ENCODE peak calls at places on chromosomes 2 and 18, in five cellular contexts. V is body of pancreas, C is lower lobe of right lung, D is HCT116, O is SK-N-SH. K is an unnamed sample.
A peak's percentile ranks its signal among the peaks of the same experiment; 100 is the strongest.

GRCh38 chr18:63131106-63131943 is 188.2 kb downstream of the BCL2 start:
- DNase-seq in O (peak; percentile 53), V (peak; percentile 66), D (no peak), C (no peak), K (peak; percentile 16)

GRCh38 chr18:72834731-72835130 is 33.1 kb downstream of the NETO1 start:
- DNase-seq in D (no peak), O (no peak), V (no peak), C (no peak), K (no peak)

GRCh38 chr2:230124792-230125452 is 56.2 kb upstream of the SLC16A14 start:
- DNase-seq in V (peak; percentile 50), D (no peak), C (peak; percentile 83), O (no peak), K (no peak)

GRCh38 chr2:219406861-219407230 is 11.3 kb upstream of the DES start:
- DNase-seq in C (no peak), V (no peak), O (no peak), D (no peak), K (no peak)

GRCh38 chr2:1730047-1730937 is 14.0 kb downstream of the PXDN start:
- DNase-seq in D (no peak), O (peak; percentile 64), V (no peak), C (peak; percentile 49), K (no peak)

GRCh38 chr2:57685047-57685446 is 361.6 kb upstream of the VRK2 start:
- DNase-seq in V (no peak), D (no peak), O (no peak), C (no peak), K (no peak)

GRCh38 chr2:55482186-55482945 is 37.2 kb upstream of the CFAP36 start:
- DNase-seq in C (no peak), V (peak; percentile 8), O (peak; percentile 63), D (no peak), K (peak; percentile 59)

GRCh38 chr2:200264631-200265030 is 41.9 kb upstream of the SPATS2L start:
- DNase-seq in O (no peak), V (no peak), D (no peak), C (no peak), K (no peak)

GRCh38 chr2:8636041-8636491 is 45.8 kb upstream of the ID2 start:
- DNase-seq in D (no peak), C (peak; percentile 27), V (no peak), O (no peak), K (no peak)

GRCh38 chr2:149431337-149431736 is 101.0 kb downstream of the LYPD6 start:
- DNase-seq in V (no peak), O (no peak), C (no peak), D (no peak), K (no peak)

GRCh38 chr18:11654736-11655604 is 34.1 kb upstream of the GNAL start:
- DNase-seq in V (peak; percentile 54), O (peak; percentile 59), D (peak; percentile 27), C (peak; percentile 70), K (peak; percentile 19)

GRCh38 chr2:47771211-47771610 is 11.7 kb upstream of the MSH6 start:
- DNase-seq in C (no peak), V (peak; percentile 41), D (peak; percentile 83), O (no peak), K (peak; percentile 44)

GRCh38 chr2:65564299-65564698 is 131.9 kb upstream of the SPRED2 start:
- DNase-seq in D (no peak), C (no peak), V (no peak), O (no peak), K (no peak)

GRCh38 chr2:177106212-177106611 is 106.4 kb upstream of the HNRNPA3 start:
- DNase-seq in D (peak; percentile 18), V (no peak), C (no peak), O (peak; percentile 7), K (peak; percentile 8)

GRCh38 chr18:44909191-44909719 is 228.6 kb downstream of the SETBP1 start:
- DNase-seq in D (no peak), V (no peak), C (no peak), O (no peak), K (no peak)

GRCh38 chr18:13520306-13520705 is 206.1 kb downstream of the FAM210A start:
- DNase-seq in O (no peak), C (no peak), D (no peak), V (peak; percentile 67), K (no peak)

GRCh38 chr18:13514558-13514957 is 211.8 kb downstream of the FAM210A start:
- DNase-seq in V (no peak), C (no peak), O (no peak), D (no peak), K (no peak)

GRCh38 chr18:13516855-13517254 is 209.5 kb downstream of the FAM210A start:
- DNase-seq in D (no peak), V (no peak), C (no peak), O (no peak), K (no peak)

GRCh38 chr18:13518382-13518781 is 208.0 kb downstream of the FAM210A start:
- DNase-seq in O (no peak), V (no peak), D (no peak), C (no peak), K (no peak)

GRCh38 chr18:13517369-13517768 is 209.0 kb downstream of the FAM210A start:
- DNase-seq in C (no peak), V (no peak), O (no peak), D (no peak), K (no peak)
- H3K4me1 ChIP-seq in C (peaks cover 3% of the 10 kb centered on the region), V (no peaks in the 10 kb centered on the region), O (no peaks in the 10 kb centered on the region), D (no peaks in the 10 kb centered on the region), K (no peaks in the 10 kb centered on the region)

GRCh38 chr2:157471078-157471477 is 27.2 kb upstream of the CYTIP start:
- DNase-seq in O (no peak), C (no peak), V (no peak), D (no peak), K (no peak)
- H3K4me3 ChIP-seq in O (no peak overlapping the region), C (no peak overlapping the region), V (no peak overlapping the region), D (no peak overlapping the region), K (no peak overlapping the region)

DNA sequence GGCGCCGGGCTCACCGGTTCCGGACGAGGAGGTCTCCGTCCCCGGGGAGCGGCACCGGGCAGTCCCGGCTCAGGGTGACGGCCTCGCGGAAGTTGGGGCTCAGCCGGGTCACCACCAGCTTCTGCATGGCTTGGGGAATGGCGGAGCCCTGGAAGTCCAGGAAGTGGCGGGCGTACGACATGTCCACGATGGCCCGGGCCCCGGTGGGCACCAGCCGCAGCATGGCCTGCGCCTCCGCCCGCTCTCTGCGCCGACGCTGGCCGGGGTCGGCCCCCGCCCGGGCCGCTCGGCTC is 157 bp downstream of the PTGR3 start:
- DNase-seq in O (no peak), C (no peak), V (peak; percentile 40), D (no peak), K (no peak)
- H3K4me1 ChIP-seq in O (peaks cover 19% of the 10 kb centered on the region), C (peaks cover 57% of the 10 kb centered on the region), V (peaks cover 53% of the 10 kb centered on the region), D (peaks cover 29% of the 10 kb centered on the region), K (no peaks in the 10 kb centered on the region)

DNA sequence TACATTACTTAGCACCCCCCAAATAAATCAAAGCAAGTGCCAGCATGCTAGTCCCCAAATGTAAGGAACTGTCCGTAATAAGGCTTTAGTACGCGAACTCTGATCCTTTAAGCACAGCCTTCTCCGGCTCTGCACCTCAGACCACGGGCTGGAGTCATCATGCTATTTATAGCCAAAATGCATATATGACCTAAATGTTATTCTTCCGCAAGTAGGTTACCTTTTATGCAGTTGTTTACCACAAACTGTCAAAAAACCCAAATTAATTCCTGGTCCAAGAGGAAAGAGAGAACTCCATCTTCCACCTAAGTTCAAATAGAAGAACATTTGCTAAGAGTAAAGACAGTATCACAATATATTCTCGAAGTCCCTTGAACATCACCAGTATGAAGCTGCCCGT is 42.7 kb downstream of the ZNF516 start:
- DNase-seq in V (peak; percentile 3), O (no peak), C (peak; percentile 30), D (no peak), K (no peak)
- H3K4me3 ChIP-seq in V (no peak overlapping the region), O (peak overlapping the region; percentile 23), C (no peak overlapping the region), D (no peak overlapping the region), K (peak overlapping the region; percentile 55)

GRCh38 chr18:77132369-77133050 is at the start of gene MBP:
- DNase-seq in D (no peak), O (peak; percentile 60), V (peak; percentile 90), C (peak; percentile 91), K (no peak)

GRCh38 chr18:77130229-77131099 is 2.1 kb downstream of the MBP start:
- DNase-seq in V (no peak), O (no peak), C (peak; percentile 45), D (no peak), K (no peak)

GRCh38 chr18:77131100-77131651 is 1.4 kb downstream of the MBP start:
- DNase-seq in C (peak; percentile 88), V (peak; percentile 75), O (no peak), D (no peak), K (no peak)

GRCh38 chr18:77133051-77133919 is 702 bp upstream of the MBP start:
- DNase-seq in C (peak; percentile 69), D (no peak), O (no peak), V (peak; percentile 73), K (no peak)

GRCh38 chr18:77131652-77132368 is 773 bp downstream of the MBP start:
- DNase-seq in D (no peak), C (peak; percentile 80), V (peak; percentile 71), O (peak; percentile 73), K (no peak)
- H3K4me1 ChIP-seq in D (peaks cover 54% of the 10 kb centered on the region), C (peaks cover 47% of the 10 kb centered on the region), V (peaks cover 49% of the 10 kb centered on the region), O (no peaks in the 10 kb centered on the region), K (peaks cover 2% of the 10 kb centered on the region)

GRCh38 chr18:74395006-74395405 is 62.1 kb downstream of the DIPK1C start:
- DNase-seq in O (no peak), V (no peak), C (no peak), D (no peak), K (no peak)

GRCh38 chr18:74392323-74392722 is 64.8 kb downstream of the DIPK1C start:
- DNase-seq in V (no peak), O (no peak), C (no peak), D (no peak), K (no peak)

GRCh38 chr18:74396252-74397204 is 60.6 kb downstream of the DIPK1C start:
- DNase-seq in V (no peak), O (no peak), D (no peak), C (no peak), K (no peak)

GRCh38 chr18:74397572-74397971 is 59.5 kb downstream of the DIPK1C start:
- DNase-seq in C (no peak), O (no peak), D (no peak), V (no peak), K (no peak)

DNA sequence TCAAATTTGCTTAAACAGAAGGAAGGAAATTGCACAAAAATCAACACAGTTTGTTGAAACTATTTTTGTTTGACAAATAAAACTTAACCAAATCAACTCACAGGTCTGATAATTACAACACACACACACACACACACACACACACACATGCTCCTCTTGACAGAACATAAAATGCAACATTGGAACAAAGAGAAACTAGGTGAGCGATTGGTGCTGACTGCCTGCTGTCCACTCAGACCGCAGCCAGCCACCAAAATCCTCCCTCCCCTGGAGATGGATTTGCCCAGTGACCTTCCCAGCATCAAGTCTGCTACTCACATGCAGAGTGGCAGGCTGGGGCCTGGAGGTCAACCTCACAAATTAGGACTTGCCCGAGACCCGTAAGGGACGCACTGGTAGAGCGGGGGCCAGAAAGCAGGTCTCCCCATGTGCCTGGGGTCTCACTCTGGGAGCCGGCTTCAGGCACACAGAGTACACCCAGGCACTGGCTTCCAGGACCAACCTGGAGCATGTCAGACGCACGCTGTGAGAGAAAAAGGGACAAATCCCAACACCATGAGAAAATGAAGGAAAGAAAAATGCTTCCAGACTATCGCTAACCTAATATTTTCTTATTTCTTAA is 61.4 kb downstream of the DIPK1C start:
- DNase-seq in D (no peak), C (no peak), V (no peak), O (no peak), K (no peak)
- H3K4me3 ChIP-seq in D (no peak overlapping the region), C (peak overlapping the region; percentile 6), V (no peak overlapping the region), O (no peak overlapping the region), K (no peak overlapping the region)

K was measured in BE2C.